ENCODE peak calls at places on chromosomes 1 and 21, in seven cellular contexts. P is CD4-positive, CD25-positive, alpha-beta regulatory T cell; R is NCI-H1105 treated with DMSO at 0.1 percent for 48 hours; S is A549; A is activated CD4-positive, alpha-beta T cell treated with anti-CD3 and anti-CD28 coated beads, Interleukin-2, amount 50 U/mL, for 24 hours; I is C1 segment of cervical spinal cord; J is stimulated activated CD4-positive, alpha-beta T cell treated with anti-CD3 and anti-CD28 coated beads, Interleukin-1b, Interleukin-23, amount 100 ng/mL, for 4 hours. F is an unnamed sample.

GRCh38 chr1:229221106-229222019 is 49.5 kb upstream of the RAB4A start:
- DNase-seq in P (no peak), R (peak; percentile 92), S (peak; percentile 95), A (no peak), I (no peak), J (no peak), F (peak; percentile 93)

GRCh38 chr1:168751195-168751650 is 22.2 kb upstream of the DPT start:
- DNase-seq in P (no peak), R (no peak), S (peak; percentile 16), A (no peak), I (no peak), J (no peak), F (no peak)

GRCh38 chr1:180181048-180181447 is 26.4 kb downstream of the QSOX1 start:
- DNase-seq in P (no peak), R (no peak), S (peak; percentile 36), A (no peak), I (no peak), J (no peak), F (no peak)

GRCh38 chr1:40438391-40439015 is 11.8 kb upstream of the ZFP69B start:
- DNase-seq in P (no peak), R (peak; percentile 42), S (peak; percentile 16), A (no peak), I (no peak), J (peak; percentile 16), F (peak; percentile 75)

GRCh38 chr1:29849038-29849750 is 612.9 kb downstream of the PTPRU start:
- DNase-seq in P (peak; percentile 11), R (peak; percentile 63), S (peak; percentile 45), A (no peak), I (no peak), J (peak; percentile 4), F (no peak)

GRCh38 chr1:9592510-9593075 is 3.9 kb downstream of the TMEM201 start:
- DNase-seq in P (no peak), R (no peak), S (no peak), A (no peak), I (no peak), J (no peak), F (no peak)

GRCh38 chr1:210669951-210670350 is 341.2 kb downstream of the HHAT start:
- DNase-seq in P (no peak), R (peak; percentile 12), S (no peak), A (no peak), I (no peak), J (no peak), F (peak; percentile 33)

GRCh38 chr1:44029911-44030605 is 1.2 kb downstream of the SLC6A9 start:
- DNase-seq in P (peak; percentile 80), R (peak; percentile 68), S (peak; percentile 88), A (peak; percentile 76), I (peak; percentile 93), J (peak; percentile 78), F (peak; percentile 95)

GRCh38 chr21:22490044-22490443 is 1491.8 kb downstream of the NCAM2 start:
- DNase-seq in P (no peak), R (no peak), S (no peak), A (no peak), I (no peak), J (no peak), F (no peak)

GRCh38 chr21:46390603-46391545 is 66.9 kb downstream of the PCNT start:
- DNase-seq in P (no peak), R (no peak), S (no peak), A (no peak), I (no peak), J (no peak), F (no peak)

GRCh38 chr1:91619881-91620280 is 119.2 kb downstream of the CDC7 start:
- DNase-seq in P (no peak), R (no peak), S (no peak), A (no peak), I (no peak), J (no peak), F (no peak)

GRCh38 chr1:91725961-91726704 is 159.8 kb downstream of the TGFBR3 start:
- DNase-seq in P (no peak), R (no peak), S (no peak), A (no peak), I (no peak), J (no peak), F (peak; percentile 26)

GRCh38 chr1:205263580-205264190 is 35.9 kb downstream of the TMCC2 start:
- DNase-seq in P (no peak), R (no peak), S (no peak), A (no peak), I (no peak), J (no peak), F (no peak)

GRCh38 chr1:205656236-205656635 is 24.1 kb downstream of the SLC45A3 start:
- DNase-seq in P (no peak), R (no peak), S (no peak), A (no peak), I (no peak), J (no peak), F (no peak)

GRCh38 chr1:67847466-67847865 is 14.2 kb upstream of the GNG12 start:
- DNase-seq in P (no peak), R (no peak), S (no peak), A (no peak), I (no peak), J (no peak), F (no peak)

GRCh38 chr1:86520789-86521521 is 25.9 kb upstream of the CLCA4 start:
- DNase-seq in P (no peak), R (no peak), S (no peak), A (no peak), I (no peak), J (no peak), F (no peak)

GRCh38 chr1:171911506-171911905 is 70.2 kb downstream of the DNM3 start:
- DNase-seq in P (no peak), R (no peak), S (peak; percentile 23), A (no peak), I (no peak), J (no peak), F (no peak)

GRCh38 chr1:27526569-27527222 is 36.7 kb upstream of the WASF2 start:
- DNase-seq in P (no peak), R (no peak), S (no peak), A (no peak), I (no peak), J (no peak), F (no peak)

GRCh38 chr1:208119225-208119606 is 125.0 kb downstream of the PLXNA2 start:
- DNase-seq in P (no peak), R (no peak), S (no peak), A (no peak), I (no peak), J (no peak), F (no peak)

GRCh38 chr1:218480691-218481099 is 135.6 kb downstream of the TGFB2 start:
- DNase-seq in P (no peak), R (no peak), S (peak; percentile 93), A (no peak), I (no peak), J (no peak), F (no peak)

GRCh38 chr1:36326499-36326898 is 3.1 kb upstream of the EVA1B start:
- DNase-seq in P (no peak), R (peak; percentile 17), S (no peak), A (no peak), I (no peak), J (no peak), F (no peak)

F was measured in NCI-H2029.